ENCODE peak calls at places on chromosomes 12 and 14, in five cellular contexts. G, Z, D, E and L are unnamed samples.

GRCh38 chr14:56952766-56953473 is 142.6 kb upstream of the OTX2 start:
- DNase-seq in D (no peak), E (no peak), Z (no peak), G (no peak), L (no peak)

GRCh38 chr14:30240685-30241084 is 313.0 kb upstream of the PRKD1 start:
- DNase-seq in Z (no peak), G (no peak), E (no peak), D (no peak), L (no peak)

GRCh38 chr12:123971770-123972447 is 722 bp downstream of the CCDC92 start:
- DNase-seq in E (no peak), Z (peak; percentile 44), D (peak; percentile 52), G (peak; percentile 38), L (peak; percentile 53)

GRCh38 chr12:132284071-132284492 is 45.3 kb downstream of the GALNT9 start:
- DNase-seq in Z (no peak), E (no peak), G (no peak), D (no peak), L (no peak)

GRCh38 chr12:459430-460258 is at the start of gene B4GALNT3:
- DNase-seq in Z (peak; percentile 65), D (peak; percentile 74), G (peak; percentile 45), E (peak; percentile 13), L (peak; percentile 28)

GRCh38 chr14:59422069-59422881 is 42.9 kb downstream of the GPR135 start:
- DNase-seq in Z (no peak), G (no peak), D (no peak), E (no peak), L (no peak)

GRCh38 chr12:4308334-4308960 is 12.6 kb upstream of the TIGAR start:
- DNase-seq in Z (no peak), D (no peak), G (no peak), E (no peak), L (no peak)

GRCh38 chr14:90759370-90760054 is 56.7 kb downstream of the TTC7B start:
- DNase-seq in G (no peak), Z (peak; percentile 56), E (no peak), D (no peak), L (no peak)

GRCh38 chr12:57941165-57941894 is at the start of gene ATP23:
- DNase-seq in Z (peak; percentile 92), D (peak; percentile 96), E (peak; percentile 55), G (peak; percentile 89), L (peak; percentile 92)

GRCh38 chr14:52355016-52355430 is 40.9 kb downstream of the PTGER2 start:
- DNase-seq in E (no peak), Z (no peak), D (no peak), G (no peak), L (no peak)

GRCh38 chr14:25121342-25122129 is 71.6 kb upstream of the STXBP6 start:
- DNase-seq in E (no peak), D (no peak), G (no peak), Z (no peak), L (no peak)

GRCh38 chr12:119134673-119135072 is 44.1 kb upstream of the HSPB8 start:
- DNase-seq in Z (no peak), E (no peak), D (no peak), G (no peak), L (no peak)

GRCh38 chr12:115464673-115465060 is 780.7 kb upstream of the TBX3 start:
- DNase-seq in Z (no peak), D (no peak), E (no peak), G (no peak), L (no peak)

GRCh38 chr12:127191124-127191523 is 1075.8 kb upstream of the TMEM132C start:
- DNase-seq in Z (no peak), G (no peak), D (no peak), E (no peak), L (no peak)

GRCh38 chr12:6553051-6553868 is 2.6 kb downstream of the IFFO1 start:
- DNase-seq in E (no peak), Z (peak; percentile 80), G (peak; percentile 70), D (no peak), L (no peak)

GRCh38 chr12:67797316-67797741 is 148.8 kb downstream of the DYRK2 start:
- DNase-seq in G (no peak), D (no peak), Z (peak; percentile 53), E (peak; percentile 2), L (no peak)

GRCh38 chr12:67472551-67472950 is 176.0 kb upstream of the DYRK2 start:
- DNase-seq in Z (peak; percentile 73), E (no peak), D (no peak), G (no peak), L (no peak)

DNA sequence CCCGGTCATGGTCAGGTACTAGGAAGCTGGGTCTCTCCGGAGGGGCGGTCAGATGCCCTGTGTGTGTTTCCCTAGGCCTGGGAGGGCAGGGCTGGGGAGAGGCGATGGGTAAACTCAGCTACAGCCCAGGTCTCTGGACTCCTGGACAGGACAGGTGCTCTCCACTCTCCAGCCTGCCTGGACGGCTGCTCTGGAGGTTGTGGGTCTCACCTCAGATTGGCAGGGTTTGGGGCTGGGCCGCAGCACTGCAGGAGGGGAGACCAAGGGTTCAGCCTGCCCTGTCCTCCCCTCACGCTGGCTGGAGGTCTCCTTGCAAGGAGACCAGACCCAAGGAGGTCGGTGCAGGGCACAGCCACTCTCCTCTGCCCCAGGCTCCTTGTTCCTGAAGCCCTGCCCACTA is 7.8 kb downstream of the KRT80 start:
- DNase-seq in D (no peak), G (no peak), Z (no peak), E (no peak), L (no peak)
- H3K27ac ChIP-seq in D (no peak overlapping the region), G (peak overlapping the region; percentile 22), Z (no peak overlapping the region), E (peak overlapping the region; percentile 4), L (no peak overlapping the region)

GRCh38 chr14:65433646-65434045 is 21.1 kb downstream of the FUT8 start:
- DNase-seq in G (no peak), Z (no peak), D (no peak), E (no peak), L (no peak)
- H3K4me3 ChIP-seq in G (no peak overlapping the region), Z (no peak overlapping the region), D (no peak overlapping the region), E (no peak overlapping the region), L (no peak overlapping the region)

DNA sequence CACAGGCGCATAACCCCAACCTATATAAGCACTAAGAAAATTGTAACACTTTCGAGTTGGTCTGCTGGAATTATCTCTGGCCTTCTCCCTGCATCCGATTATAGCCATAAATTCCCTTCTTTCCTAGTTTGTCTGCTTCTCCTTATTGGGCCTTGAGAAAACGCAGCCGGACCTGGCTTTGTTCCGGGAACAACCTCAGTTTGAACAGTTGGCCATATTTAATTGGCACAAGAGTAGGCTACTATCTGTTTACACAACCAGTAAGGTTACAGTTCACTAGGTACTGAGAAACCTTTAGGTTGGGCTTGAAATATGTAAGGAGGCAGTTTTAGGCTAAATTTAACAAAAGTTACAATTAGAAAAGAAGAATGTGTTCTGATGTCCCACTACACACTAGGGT is 176.1 kb downstream of the IPO8 start:
- DNase-seq in G (no peak), E (no peak), Z (no peak), D (peak; percentile 86), L (no peak)
- H3K4me1 ChIP-seq in G (no peaks in the 10 kb centered on the region), E (no peaks in the 10 kb centered on the region), Z (no peaks in the 10 kb centered on the region), D (peaks cover 59% of the 10 kb centered on the region), L (no peaks in the 10 kb centered on the region)

GRCh38 chr12:75750950-75751349 is 239.5 kb upstream of the KRR1 start:
- DNase-seq in D (no peak), E (no peak), G (no peak), Z (no peak), L (no peak)

GRCh38 chr12:75751769-75752471 is 240.5 kb upstream of the KRR1 start:
- DNase-seq in E (no peak), Z (no peak), D (no peak), G (no peak), L (peak; percentile 43)

GRCh38 chr12:75744607-75745256 is 233.3 kb upstream of the KRR1 start:
- DNase-seq in G (no peak), E (no peak), D (no peak), Z (no peak), L (no peak)

DNA sequence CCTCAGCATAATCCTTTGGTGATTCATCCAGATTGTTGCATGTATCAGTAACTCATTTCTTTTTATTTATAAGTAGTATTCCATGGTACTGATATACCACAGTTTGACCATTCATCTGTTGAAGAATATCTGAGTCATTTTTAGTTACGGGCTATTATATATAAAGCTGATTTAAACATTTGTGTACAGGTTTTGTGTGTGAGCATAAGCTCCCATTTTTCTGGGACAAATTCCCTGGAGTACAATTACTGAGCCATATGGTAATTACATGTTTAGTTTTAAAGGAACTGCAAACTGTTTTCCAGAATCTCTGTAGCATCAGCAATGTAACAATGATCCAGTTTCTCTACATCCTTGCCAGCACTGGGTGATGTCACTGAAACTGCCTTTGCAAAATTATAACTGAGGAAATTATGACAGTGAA is 236.2 kb upstream of the KRR1 start:
- DNase-seq in G (no peak), E (no peak), D (no peak), Z (no peak), L (no peak)
- H3K27ac ChIP-seq in G (no peak overlapping the region), E (no peak overlapping the region), D (no peak overlapping the region), Z (no peak overlapping the region), L (no peak overlapping the region)

GRCh38 chr12:70240677-70241076 is 2.6 kb upstream of the CNOT2 start:
- DNase-seq in D (no peak), E (no peak), G (no peak), Z (no peak), L (no peak)
- H3K4me3 ChIP-seq in D (no peak overlapping the region), E (no peak overlapping the region), G (no peak overlapping the region), Z (no peak overlapping the region), L (no peak overlapping the region)

DNA sequence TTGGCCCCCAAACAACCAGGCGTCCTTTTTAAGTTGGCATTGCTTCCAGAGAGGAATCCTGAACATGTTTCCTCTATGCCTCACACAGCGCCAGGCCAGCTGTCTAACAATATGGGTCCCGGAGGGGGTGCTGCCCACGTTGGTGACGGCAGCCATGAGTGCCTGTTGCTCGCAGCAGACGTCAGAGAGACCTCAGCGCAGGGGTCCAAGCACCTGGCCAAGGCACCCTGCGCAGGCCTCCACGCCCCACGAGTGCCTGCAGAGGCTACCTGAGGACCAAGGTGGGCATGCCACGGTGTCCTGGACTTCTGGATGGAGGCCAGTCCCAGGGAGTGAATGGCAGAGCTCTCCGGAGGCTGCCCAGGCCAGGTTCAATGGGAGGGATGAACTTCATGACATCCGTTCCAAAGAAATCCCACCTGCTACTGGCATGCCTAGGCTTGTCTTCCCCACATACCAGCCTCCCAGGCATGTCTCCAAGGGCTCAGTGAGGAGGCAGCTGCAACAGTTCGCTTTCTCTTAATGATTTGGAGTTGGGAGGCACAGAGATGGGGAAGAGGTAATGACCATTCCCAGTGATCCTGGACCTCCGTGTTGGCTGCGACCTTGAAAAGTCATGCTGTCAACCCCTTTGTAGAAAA is 11.6 kb upstream of the FOXN3 start:
- DNase-seq in D (peak; percentile 16), Z (peak; percentile 47), E (no peak), G (no peak), L (no peak)
- H3K4me1 ChIP-seq in D (peaks cover 28% of the 10 kb centered on the region), Z (peaks cover 45% of the 10 kb centered on the region), E (peaks cover 35% of the 10 kb centered on the region), G (peaks cover 5% of the 10 kb centered on the region), L (peaks cover 7% of the 10 kb centered on the region)

DNA sequence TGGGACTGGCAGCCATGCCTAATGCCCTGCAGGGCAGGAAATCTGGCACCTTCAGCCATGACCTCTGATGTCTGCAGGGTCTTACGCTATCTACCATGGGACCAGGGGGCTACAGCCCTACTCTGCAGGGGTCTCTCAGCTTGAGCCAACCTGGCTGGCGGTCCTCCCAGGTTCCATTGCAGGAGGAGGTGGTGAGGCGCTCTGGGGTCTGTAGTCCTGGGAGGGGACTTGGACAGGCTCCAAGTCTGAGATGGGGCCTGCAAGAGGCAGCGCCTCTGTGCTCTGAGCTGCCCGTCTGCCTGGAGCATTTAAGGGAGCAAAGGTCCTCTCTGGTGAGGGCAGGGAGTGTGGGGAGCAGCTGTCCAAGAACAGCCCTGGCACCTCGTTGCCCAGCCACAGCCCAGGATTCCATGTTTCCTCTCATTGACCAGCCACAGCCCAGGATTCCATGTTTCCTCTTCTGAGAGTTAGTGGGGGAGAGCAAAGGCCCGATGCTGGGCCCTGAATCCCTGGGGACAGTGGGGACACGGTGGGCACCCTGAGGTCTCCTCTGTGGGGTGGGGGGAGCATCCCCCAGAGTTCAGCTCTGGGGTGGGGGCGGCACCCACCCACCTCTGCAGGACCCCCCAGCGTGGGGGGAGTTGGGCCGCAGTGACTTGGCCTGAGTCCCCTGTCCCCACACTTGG is 678 bp downstream of the PLD4 start:
- DNase-seq in D (no peak), E (no peak), Z (no peak), G (no peak), L (peak; percentile 23)
- H3K27ac ChIP-seq in D (no peak overlapping the region), E (no peak overlapping the region), Z (no peak overlapping the region), G (no peak overlapping the region), L (no peak overlapping the region)